ENCODE peak calls at places on chromosomes 7 and 10, in four cellular contexts. One of them, this sample, is unnamed.

GRCh38 chr7:86900886-86901285 is 158.6 kb downstream of the ELAPOR2 start:
- DNase-seq in cardiac muscle cell: no peak
- DNase-seq in GM23338: no peak
- DNase-seq in sigmoid colon: no peak
- DNase-seq in this sample: no peak

GRCh38 chr10:6052247-6053221 is 9.6 kb downstream of the IL2RA start:
- DNase-seq in cardiac muscle cell: no peak
- DNase-seq in sigmoid colon: peak; percentile 58
- DNase-seq in GM23338: no peak
- DNase-seq in this sample: no peak

GRCh38 chr10:60963441-60964256 is 19.7 kb upstream of the RHOBTB1 start:
- DNase-seq in GM23338: no peak
- DNase-seq in sigmoid colon: no peak
- DNase-seq in cardiac muscle cell: no peak
- DNase-seq in this sample: no peak

GRCh38 chr7:50812847-50813475 is 30.3 kb upstream of the GRB10 start:
- DNase-seq in sigmoid colon: peak; percentile 73
- DNase-seq in GM23338: peak; percentile 13
- DNase-seq in cardiac muscle cell: peak; percentile 60
- DNase-seq in this sample: no peak

GRCh38 chr10:102112210-102112817 is 7.9 kb downstream of the LDB1 start:
- DNase-seq in GM23338: peak; percentile 77
- DNase-seq in cardiac muscle cell: no peak
- DNase-seq in sigmoid colon: no peak
- DNase-seq in this sample: no peak

GRCh38 chr7:40676220-40676619 is 541.4 kb downstream of the SUGCT start:
- DNase-seq in cardiac muscle cell: no peak
- DNase-seq in sigmoid colon: no peak
- DNase-seq in GM23338: no peak
- DNase-seq in this sample: no peak

GRCh38 chr7:44210107-44210506 is 9.3 kb downstream of the YKT6 start:
- DNase-seq in sigmoid colon: no peak
- DNase-seq in GM23338: no peak
- DNase-seq in cardiac muscle cell: no peak
- DNase-seq in this sample: no peak

GRCh38 chr7:22564511-22565045 is 64.6 kb upstream of the STEAP1B start:
- DNase-seq in cardiac muscle cell: no peak
- DNase-seq in sigmoid colon: no peak
- DNase-seq in GM23338: no peak
- DNase-seq in this sample: no peak

GRCh38 chr10:50422259-50422658 is 170.9 kb upstream of the ASAH2 start:
- DNase-seq in sigmoid colon: no peak
- DNase-seq in cardiac muscle cell: no peak
- DNase-seq in GM23338: no peak
- DNase-seq in this sample: no peak

GRCh38 chr7:37251222-37251621 is 197.4 kb downstream of the ELMO1 start:
- DNase-seq in GM23338: no peak
- DNase-seq in cardiac muscle cell: no peak
- DNase-seq in sigmoid colon: no peak
- DNase-seq in this sample: no peak

GRCh38 chr7:21850531-21851285 is 95.0 kb downstream of the CDCA7L start:
- DNase-seq in GM23338: no peak
- DNase-seq in cardiac muscle cell: no peak
- DNase-seq in sigmoid colon: no peak
- DNase-seq in this sample: no peak

GRCh38 chr7:46764100-46764941 is 817.6 kb downstream of the TNS3 start:
- DNase-seq in sigmoid colon: peak; percentile 72
- DNase-seq in cardiac muscle cell: no peak
- DNase-seq in GM23338: no peak
- DNase-seq in this sample: no peak

GRCh38 chr7:36265720-36266119 is 112.7 kb downstream of the EEPD1 start:
- DNase-seq in GM23338: no peak
- DNase-seq in cardiac muscle cell: no peak
- DNase-seq in sigmoid colon: peak; percentile 68
- DNase-seq in this sample: no peak

GRCh38 chr10:44083719-44084400 is 301.0 kb downstream of the CXCL12 start:
- DNase-seq in GM23338: no peak
- DNase-seq in sigmoid colon: no peak
- DNase-seq in cardiac muscle cell: no peak
- DNase-seq in this sample: no peak

DNA sequence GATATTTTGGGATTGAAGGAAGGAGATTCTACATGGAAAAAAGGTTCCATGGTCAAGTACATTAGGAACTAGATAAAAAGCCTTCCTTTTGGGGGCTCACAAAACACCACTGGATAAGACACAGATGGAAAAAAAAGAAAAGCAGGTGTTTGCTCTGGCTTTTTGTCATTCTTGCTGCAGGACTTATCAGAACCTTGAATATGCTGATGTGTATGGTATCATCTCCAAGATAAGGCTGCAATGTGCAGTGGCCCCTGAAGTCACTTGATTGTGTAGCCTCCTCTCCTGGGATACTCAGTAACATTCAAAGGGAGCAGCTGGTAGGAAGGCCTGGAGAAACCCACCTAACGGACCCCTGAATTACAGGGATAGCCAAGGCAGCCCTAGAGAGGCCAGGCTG is 54.1 kb upstream of the CARD11 start:
- DNase-seq in cardiac muscle cell: no peak
- DNase-seq in GM23338: no peak
- DNase-seq in sigmoid colon: no peak
- DNase-seq in this sample: no peak
- H3K4me1 ChIP-seq in cardiac muscle cell: no peaks in the 10 kb centered on the region
- H3K4me1 ChIP-seq in GM23338: no peaks in the 10 kb centered on the region
- H3K4me1 ChIP-seq in sigmoid colon: no peaks in the 10 kb centered on the region
- H3K4me1 ChIP-seq in this sample: no peaks in the 10 kb centered on the region

GRCh38 chr10:71659739-71660136 is 59.8 kb downstream of the C10orf105 start:
- DNase-seq in sigmoid colon: no peak
- DNase-seq in GM23338: no peak
- DNase-seq in cardiac muscle cell: no peak
- DNase-seq in this sample: no peak

GRCh38 chr10:71658349-71658745 is 61.2 kb downstream of the C10orf105 start:
- DNase-seq in cardiac muscle cell: no peak
- DNase-seq in sigmoid colon: no peak
- DNase-seq in GM23338: no peak
- DNase-seq in this sample: no peak

GRCh38 chr10:71656220-71656619 is 63.4 kb downstream of the C10orf105 start:
- DNase-seq in GM23338: no peak
- DNase-seq in sigmoid colon: no peak
- DNase-seq in cardiac muscle cell: no peak
- DNase-seq in this sample: no peak

GRCh38 chr10:71659050-71659738 is 60.4 kb downstream of the C10orf105 start:
- DNase-seq in GM23338: no peak
- DNase-seq in sigmoid colon: no peak
- DNase-seq in cardiac muscle cell: no peak
- DNase-seq in this sample: no peak

GRCh38 chr10:71657604-71658348 is 61.8 kb downstream of the C10orf105 start:
- DNase-seq in GM23338: peak; percentile 80
- DNase-seq in sigmoid colon: no peak
- DNase-seq in cardiac muscle cell: no peak
- DNase-seq in this sample: no peak
- H3K27me3 ChIP-seq in GM23338: peaks cover 18% of the 10 kb centered on the region
- H3K27me3 ChIP-seq in sigmoid colon: no peaks in the 10 kb centered on the region
- H3K27me3 ChIP-seq in cardiac muscle cell: no peaks in the 10 kb centered on the region
- H3K27me3 ChIP-seq in this sample: no peaks in the 10 kb centered on the region

GRCh38 chr10:133379801-133380666 is 972 bp downstream of the PAOX start:
- DNase-seq in cardiac muscle cell: no peak
- DNase-seq in sigmoid colon: no peak
- DNase-seq in GM23338: no peak
- DNase-seq in this sample: no peak
- H3K4me3 ChIP-seq in cardiac muscle cell: peak overlapping the region; percentile 80
- H3K4me3 ChIP-seq in sigmoid colon: peak overlapping the region; percentile 78
- H3K4me3 ChIP-seq in GM23338: peak overlapping the region; percentile 68
- H3K4me3 ChIP-seq in this sample: no peak overlapping the region

GRCh38 chr10:113004219-113004618 is 54.2 kb downstream of the TCF7L2 start:
- DNase-seq in sigmoid colon: no peak
- DNase-seq in cardiac muscle cell: no peak
- DNase-seq in GM23338: no peak
- DNase-seq in this sample: no peak

GRCh38 chr10:113002449-113002777 is 52.4 kb downstream of the TCF7L2 start:
- DNase-seq in cardiac muscle cell: no peak
- DNase-seq in sigmoid colon: no peak
- DNase-seq in GM23338: no peak
- DNase-seq in this sample: no peak

GRCh38 chr10:113001599-113002448 is 51.8 kb downstream of the TCF7L2 start:
- DNase-seq in sigmoid colon: no peak
- DNase-seq in GM23338: no peak
- DNase-seq in cardiac muscle cell: no peak
- DNase-seq in this sample: no peak

GRCh38 chr10:113000876-113001598 is 51.0 kb downstream of the TCF7L2 start:
- DNase-seq in cardiac muscle cell: peak; percentile 88
- DNase-seq in sigmoid colon: no peak
- DNase-seq in GM23338: peak; percentile 72
- DNase-seq in this sample: no peak

DNA sequence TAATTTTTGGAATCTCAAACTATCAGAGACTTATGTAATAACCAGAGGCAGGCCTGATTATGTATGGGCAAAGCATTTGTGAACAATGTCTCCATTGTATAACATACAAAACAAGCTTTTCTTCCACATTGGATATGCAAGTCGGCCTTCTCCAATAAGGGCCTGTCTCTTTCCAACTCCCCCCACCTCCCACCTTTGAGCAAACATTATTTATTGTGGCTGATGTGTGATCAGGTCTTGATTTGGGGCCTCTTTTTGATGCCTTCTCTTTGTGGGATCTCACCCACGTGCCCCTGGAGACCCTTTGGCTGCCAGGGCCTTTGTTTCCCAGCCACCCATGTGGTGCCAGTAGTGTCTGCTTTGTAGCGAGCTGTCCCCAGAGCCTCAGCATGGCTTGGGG is 53.0 kb downstream of the TCF7L2 start:
- DNase-seq in cardiac muscle cell: no peak
- DNase-seq in sigmoid colon: no peak
- DNase-seq in GM23338: no peak
- DNase-seq in this sample: no peak
- H3K4me1 ChIP-seq in cardiac muscle cell: peaks cover 58% of the 10 kb centered on the region
- H3K4me1 ChIP-seq in sigmoid colon: peaks cover 83% of the 10 kb centered on the region
- H3K4me1 ChIP-seq in GM23338: peaks cover 65% of the 10 kb centered on the region
- H3K4me1 ChIP-seq in this sample: peaks cover 3% of the 10 kb centered on the region

GRCh38 chr7:154721086-154721485 is 281.8 kb downstream of the PAXIP1 start:
- DNase-seq in cardiac muscle cell: no peak
- DNase-seq in sigmoid colon: no peak
- DNase-seq in GM23338: no peak
- DNase-seq in this sample: no peak
- H3K27me3 ChIP-seq in cardiac muscle cell: no peaks in the 10 kb centered on the region
- H3K27me3 ChIP-seq in sigmoid colon: no peaks in the 10 kb centered on the region
- H3K27me3 ChIP-seq in GM23338: no peaks in the 10 kb centered on the region
- H3K27me3 ChIP-seq in this sample: no peaks in the 10 kb centered on the region

GRCh38 chr7:157830331-157830730 is 493.5 kb downstream of the DNAJB6 start:
- DNase-seq in cardiac muscle cell: no peak
- DNase-seq in sigmoid colon: peak; percentile 58
- DNase-seq in GM23338: no peak
- DNase-seq in this sample: no peak
- H3K4me3 ChIP-seq in cardiac muscle cell: no peak overlapping the region
- H3K4me3 ChIP-seq in sigmoid colon: no peak overlapping the region
- H3K4me3 ChIP-seq in GM23338: no peak overlapping the region
- H3K4me3 ChIP-seq in this sample: no peak overlapping the region